ENCODE peak calls at places on chromosomes 5 and 9, in eight cellular contexts. G is A549, F is HepG2, K is IMR-90, Q is HCT116, D is SK-N-SH, N is H1, T is GM12878. B is an unnamed sample.

GRCh38 chr9:131116281-131117101 is 8.9 kb upstream of the NUP214 start:
- DNase-seq in K (no peak), F (no peak), D (no peak), G (no peak), Q (no peak), N (no peak), T (no peak), B (peak; percentile 57)

GRCh38 chr5:435156-435790 is 7.7 kb upstream of the EXOC3 start:
- DNase-seq in F (no peak), T (no peak), D (no peak), Q (no peak), N (no peak), K (no peak), G (no peak), B (no peak)

GRCh38 chr5:5971227-5971626 is 407.1 kb downstream of the MED10 start:
- DNase-seq in N (no peak), T (no peak), K (no peak), F (no peak), D (no peak), G (no peak), Q (no peak), B (no peak)

GRCh38 chr5:92775711-92776615 is 805.1 kb downstream of the NR2F1-AS1 start:
- DNase-seq in T (no peak), Q (no peak), D (no peak), F (no peak), G (no peak), N (no peak), K (peak; percentile 62), B (no peak)

GRCh38 chr5:133398646-133399081 is 213.7 kb downstream of the FSTL4 start:
- DNase-seq in G (no peak), D (no peak), N (no peak), T (peak; percentile 43), F (no peak), K (no peak), Q (no peak), B (no peak)

GRCh38 chr5:111973946-111974345 is 217.0 kb upstream of the NREP start:
- DNase-seq in F (no peak), K (no peak), T (no peak), G (no peak), D (no peak), N (no peak), Q (no peak), B (no peak)

GRCh38 chr9:27276182-27277030 is 20.5 kb downstream of the EQTN start:
- DNase-seq in Q (peak; percentile 42), G (peak; percentile 34), K (peak; percentile 67), F (peak; percentile 45), N (no peak), T (no peak), D (peak; percentile 60), B (peak; percentile 25)

GRCh38 chr9:111598730-111599091 is 736 bp downstream of the PTGR1 start:
- DNase-seq in T (no peak), N (no peak), D (no peak), G (no peak), F (peak; percentile 56), Q (no peak), K (peak; percentile 62), B (no peak)

GRCh38 chr9:121835581-121836381 is 184.3 kb downstream of the DAB2IP start:
- DNase-seq in T (no peak), G (no peak), K (peak; percentile 20), D (no peak), N (peak; percentile 24), Q (no peak), F (no peak), B (no peak)

GRCh38 chr5:126002222-126002897 is 420.8 kb upstream of the GRAMD2B start:
- DNase-seq in Q (no peak), D (no peak), F (no peak), K (peak; percentile 85), T (no peak), N (no peak), G (no peak), B (no peak)

GRCh38 chr5:100905259-100905914 is 2.3 kb upstream of the ST8SIA4 start:
- DNase-seq in Q (no peak), F (no peak), G (no peak), D (no peak), N (no peak), K (no peak), T (no peak), B (no peak)

GRCh38 chr5:995318-995717 is 13.3 kb upstream of the NKD2 start:
- DNase-seq in G (no peak), Q (no peak), D (no peak), N (no peak), T (no peak), K (no peak), F (no peak), B (no peak)

GRCh38 chr5:26563979-26564378 is 474.4 kb downstream of the CDH9 start:
- DNase-seq in F (no peak), G (no peak), N (no peak), Q (no peak), K (no peak), T (no peak), D (no peak), B (no peak)

GRCh38 chr9:35706951-35707350 is 17.2 kb upstream of the TPM2 start:
- DNase-seq in G (no peak), N (no peak), K (no peak), D (no peak), F (no peak), Q (no peak), T (no peak), B (no peak)

GRCh38 chr5:111699976-111700375 is 57.0 kb downstream of the NREP start:
- DNase-seq in T (no peak), K (no peak), F (peak; percentile 39), D (no peak), G (no peak), N (no peak), Q (no peak), B (no peak)

GRCh38 chr9:103193992-103194391 is 198.9 kb downstream of the CYLC2 start:
- DNase-seq in G (no peak), Q (no peak), K (no peak), D (peak; percentile 31), N (no peak), T (no peak), F (no peak), B (no peak)

GRCh38 chr9:121278535-121279169 is 10.7 kb downstream of the GSN start:
- DNase-seq in D (peak; percentile 59), N (no peak), T (peak; percentile 11), Q (peak; percentile 59), F (no peak), K (peak; percentile 99), G (no peak), B (peak; percentile 60)

GRCh38 chr5:139806726-139807646 is 11.4 kb downstream of the PSD2 start:
- DNase-seq in N (no peak), F (no peak), K (no peak), Q (no peak), T (no peak), D (no peak), G (no peak), B (no peak)

GRCh38 chr5:163460562-163461176 is at the start of gene HMMR:
- DNase-seq in Q (no peak), G (no peak), N (peak; percentile 84), T (no peak), F (peak; percentile 13), D (peak; percentile 16), K (peak; percentile 23), B (no peak)

DNA sequence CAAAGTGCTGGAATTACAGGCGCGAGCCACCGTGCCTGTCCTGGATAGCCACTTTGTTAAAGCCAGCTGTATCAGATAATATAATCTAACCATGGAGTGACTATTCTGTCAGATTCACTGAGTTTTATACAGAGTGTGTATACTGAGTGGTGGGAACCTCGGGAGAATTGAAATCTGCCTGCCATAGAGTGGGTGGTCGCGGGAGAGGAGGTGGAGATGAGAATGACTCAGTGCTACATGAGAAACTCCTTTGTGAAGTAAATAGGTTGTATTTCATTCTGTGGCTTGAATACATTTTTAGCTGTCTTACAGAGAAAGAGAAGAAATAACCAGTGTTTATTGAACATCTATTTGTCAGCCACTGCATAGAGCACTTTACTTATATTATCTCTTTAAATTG is 26.4 kb downstream of the ATP6V0E1 start:
- DNase-seq in Q (no peak), D (no peak), T (peak; percentile 20), F (no peak), N (no peak), G (no peak), K (peak; percentile 62), B (no peak)
- TF ChIP-seq RAD21 in Q (no peak), D (no peak), T (no peak), F (no peak), N (no peak), G (no peak), K (no peak), B (no peak)

GRCh38 chr9:128845186-128845931 is 15.8 kb upstream of the SPOUT1 start:
- DNase-seq in N (no peak), D (peak; percentile 85), K (no peak), G (no peak), F (peak; percentile 50), T (no peak), Q (no peak), B (peak; percentile 94)
- TF ChIP-seq RAD21 in N (peak; percentile 10), D (peak; percentile 21), K (no peak), G (no peak), F (peak; percentile 17), T (no peak), Q (no peak), B (no peak)

DNA sequence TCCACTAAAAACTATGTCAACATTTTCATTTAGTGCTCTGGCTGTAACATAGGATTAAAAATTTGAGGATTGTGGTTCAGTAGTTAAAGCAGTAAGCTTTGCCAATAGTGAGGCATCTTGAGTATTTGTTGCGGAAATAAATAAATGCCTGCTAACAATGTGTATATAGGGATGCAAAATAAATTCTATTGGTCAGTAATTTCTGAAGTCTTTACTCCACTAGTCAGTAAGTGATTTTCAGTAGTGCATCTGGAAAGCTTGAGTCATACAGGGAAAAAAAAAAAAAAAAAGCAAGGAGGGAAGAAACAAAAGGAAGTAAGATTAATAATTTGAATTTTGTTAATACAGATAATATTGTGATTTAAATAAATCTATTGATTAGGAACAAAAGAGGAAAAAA is 21.0 kb downstream of the NIPBL start:
- DNase-seq in Q (no peak), N (no peak), G (no peak), F (no peak), K (peak; percentile 80), D (no peak), T (no peak), B (no peak)
- TF ChIP-seq RAD21 in Q (no peak), N (no peak), G (no peak), F (no peak), K (no peak), D (no peak), T (no peak), B (no peak)

GRCh38 chr9:88740844-88741243 is 205.9 kb downstream of the NXNL2 start:
- DNase-seq in D (no peak), K (no peak), G (no peak), N (no peak), T (no peak), F (no peak), Q (no peak), B (no peak)

GRCh38 chr9:88741335-88741734 is 206.4 kb downstream of the NXNL2 start:
- DNase-seq in G (no peak), K (no peak), Q (no peak), D (no peak), N (peak; percentile 77), F (peak; percentile 23), T (no peak), B (peak; percentile 52)

GRCh38 chr9:88745281-88746001 is 210.5 kb downstream of the NXNL2 start:
- DNase-seq in F (no peak), T (no peak), D (peak; percentile 84), N (no peak), K (peak; percentile 95), Q (no peak), G (no peak), B (no peak)

GRCh38 chr9:88739373-88739772 is 204.4 kb downstream of the NXNL2 start:
- DNase-seq in K (no peak), N (no peak), Q (no peak), T (no peak), D (peak; percentile 69), G (no peak), F (no peak), B (no peak)

GRCh38 chr9:88742483-88742882 is 207.5 kb downstream of the NXNL2 start:
- DNase-seq in F (no peak), D (no peak), N (no peak), Q (no peak), K (peak; percentile 55), T (no peak), G (no peak), B (no peak)
- TF ChIP-seq RAD21 in F (no peak), D (no peak), N (no peak), Q (no peak), K (no peak), T (no peak), G (no peak), B (no peak)